ENCODE peak calls at places on chromosomes 6 and 20, in nine cellular contexts. One of them, this sample, is unnamed.

GRCh38 chr20:63522981-63523611 is 2.5 kb downstream of the PPDPF start:
- DNase-seq in stimulated activated effector memory CD8-positive, alpha-beta T cell treated with anti-CD3 and anti-CD28 coated beads, Interleukin-12 subunit alpha, Interleukin-12 subunit beta, amount 100 ng/mL, for 72 hours: peak
- DNase-seq in T1000: no peak
- DNase-seq in K562: no peak
- DNase-seq in NCI-H226: no peak
- DNase-seq in globus pallidus: no peak
- DNase-seq in SK-N-SH: no peak
- DNase-seq in Right ventricle myocardium inferior: peak
- DNase-seq in naive thymus-derived CD8-positive, alpha-beta T cell: no peak
- DNase-seq in this sample: peak

GRCh38 chr20:30921286-30922071 is 336.0 kb upstream of the DEFB115 start:
- DNase-seq in stimulated activated effector memory CD8-positive, alpha-beta T cell treated with anti-CD3 and anti-CD28 coated beads, Interleukin-12 subunit alpha, Interleukin-12 subunit beta, amount 100 ng/mL, for 72 hours: no peak
- DNase-seq in T1000: no peak
- DNase-seq in K562: no peak
- DNase-seq in NCI-H226: no peak
- DNase-seq in globus pallidus: no peak
- DNase-seq in SK-N-SH: no peak
- DNase-seq in Right ventricle myocardium inferior: no peak
- DNase-seq in naive thymus-derived CD8-positive, alpha-beta T cell: no peak
- DNase-seq in this sample: no peak

GRCh38 chr6:27532820-27533538 is 60.1 kb upstream of the ZNF184 start:
- DNase-seq in stimulated activated effector memory CD8-positive, alpha-beta T cell treated with anti-CD3 and anti-CD28 coated beads, Interleukin-12 subunit alpha, Interleukin-12 subunit beta, amount 100 ng/mL, for 72 hours: no peak
- DNase-seq in T1000: no peak
- DNase-seq in K562: no peak
- DNase-seq in NCI-H226: peak
- DNase-seq in globus pallidus: no peak
- DNase-seq in SK-N-SH: no peak
- DNase-seq in Right ventricle myocardium inferior: no peak
- DNase-seq in naive thymus-derived CD8-positive, alpha-beta T cell: no peak
- DNase-seq in this sample: no peak

GRCh38 chr6:36139431-36139830 is 9.1 kb downstream of the MAPK13 start:
- DNase-seq in stimulated activated effector memory CD8-positive, alpha-beta T cell treated with anti-CD3 and anti-CD28 coated beads, Interleukin-12 subunit alpha, Interleukin-12 subunit beta, amount 100 ng/mL, for 72 hours: no peak
- DNase-seq in T1000: no peak
- DNase-seq in K562: peak
- DNase-seq in NCI-H226: no peak
- DNase-seq in globus pallidus: no peak
- DNase-seq in SK-N-SH: peak
- DNase-seq in Right ventricle myocardium inferior: no peak
- DNase-seq in naive thymus-derived CD8-positive, alpha-beta T cell: no peak
- DNase-seq in this sample: no peak

GRCh38 chr6:111712398-111712797 is 106.7 kb upstream of the TRAF3IP2 start:
- DNase-seq in stimulated activated effector memory CD8-positive, alpha-beta T cell treated with anti-CD3 and anti-CD28 coated beads, Interleukin-12 subunit alpha, Interleukin-12 subunit beta, amount 100 ng/mL, for 72 hours: no peak
- DNase-seq in T1000: no peak
- DNase-seq in K562: no peak
- DNase-seq in NCI-H226: peak
- DNase-seq in globus pallidus: no peak
- DNase-seq in SK-N-SH: no peak
- DNase-seq in Right ventricle myocardium inferior: no peak
- DNase-seq in naive thymus-derived CD8-positive, alpha-beta T cell: no peak
- DNase-seq in this sample: no peak

GRCh38 chr20:49268600-49269365 is 9.1 kb downstream of the ZNFX1 start:
- DNase-seq in stimulated activated effector memory CD8-positive, alpha-beta T cell treated with anti-CD3 and anti-CD28 coated beads, Interleukin-12 subunit alpha, Interleukin-12 subunit beta, amount 100 ng/mL, for 72 hours: no peak
- DNase-seq in T1000: no peak
- DNase-seq in K562: no peak
- DNase-seq in NCI-H226: no peak
- DNase-seq in globus pallidus: no peak
- DNase-seq in SK-N-SH: no peak
- DNase-seq in Right ventricle myocardium inferior: no peak
- DNase-seq in naive thymus-derived CD8-positive, alpha-beta T cell: no peak
- DNase-seq in this sample: no peak

GRCh38 chr6:72422126-72422680 is 199.7 kb upstream of the KCNQ5 start:
- DNase-seq in stimulated activated effector memory CD8-positive, alpha-beta T cell treated with anti-CD3 and anti-CD28 coated beads, Interleukin-12 subunit alpha, Interleukin-12 subunit beta, amount 100 ng/mL, for 72 hours: no peak
- DNase-seq in T1000: peak
- DNase-seq in K562: no peak
- DNase-seq in NCI-H226: peak
- DNase-seq in globus pallidus: no peak
- DNase-seq in SK-N-SH: no peak
- DNase-seq in Right ventricle myocardium inferior: no peak
- DNase-seq in naive thymus-derived CD8-positive, alpha-beta T cell: no peak
- DNase-seq in this sample: no peak

GRCh38 chr20:32521780-32522524 is 63.2 kb downstream of the NOL4L start:
- DNase-seq in stimulated activated effector memory CD8-positive, alpha-beta T cell treated with anti-CD3 and anti-CD28 coated beads, Interleukin-12 subunit alpha, Interleukin-12 subunit beta, amount 100 ng/mL, for 72 hours: peak
- DNase-seq in T1000: no peak
- DNase-seq in K562: peak
- DNase-seq in NCI-H226: peak
- DNase-seq in globus pallidus: peak
- DNase-seq in SK-N-SH: peak
- DNase-seq in Right ventricle myocardium inferior: no peak
- DNase-seq in naive thymus-derived CD8-positive, alpha-beta T cell: peak
- DNase-seq in this sample: peak

GRCh38 chr6:47200536-47201334 is 109.0 kb downstream of the TNFRSF21 start:
- DNase-seq in stimulated activated effector memory CD8-positive, alpha-beta T cell treated with anti-CD3 and anti-CD28 coated beads, Interleukin-12 subunit alpha, Interleukin-12 subunit beta, amount 100 ng/mL, for 72 hours: no peak
- DNase-seq in T1000: no peak
- DNase-seq in K562: no peak
- DNase-seq in NCI-H226: no peak
- DNase-seq in globus pallidus: no peak
- DNase-seq in SK-N-SH: no peak
- DNase-seq in Right ventricle myocardium inferior: no peak
- DNase-seq in naive thymus-derived CD8-positive, alpha-beta T cell: no peak
- DNase-seq in this sample: no peak

GRCh38 chr6:158287047-158287446 is 25.2 kb upstream of the TULP4 start:
- DNase-seq in stimulated activated effector memory CD8-positive, alpha-beta T cell treated with anti-CD3 and anti-CD28 coated beads, Interleukin-12 subunit alpha, Interleukin-12 subunit beta, amount 100 ng/mL, for 72 hours: no peak
- DNase-seq in T1000: no peak
- DNase-seq in K562: no peak
- DNase-seq in NCI-H226: no peak
- DNase-seq in globus pallidus: no peak
- DNase-seq in SK-N-SH: no peak
- DNase-seq in Right ventricle myocardium inferior: no peak
- DNase-seq in naive thymus-derived CD8-positive, alpha-beta T cell: no peak
- DNase-seq in this sample: no peak

GRCh38 chr6:33344771-33345697 is 27.5 kb upstream of the ZBTB22 start:
- DNase-seq in stimulated activated effector memory CD8-positive, alpha-beta T cell treated with anti-CD3 and anti-CD28 coated beads, Interleukin-12 subunit alpha, Interleukin-12 subunit beta, amount 100 ng/mL, for 72 hours: peak
- DNase-seq in T1000: peak
- DNase-seq in K562: peak
- DNase-seq in NCI-H226: peak
- DNase-seq in globus pallidus: peak
- DNase-seq in SK-N-SH: peak
- DNase-seq in Right ventricle myocardium inferior: no peak
- DNase-seq in naive thymus-derived CD8-positive, alpha-beta T cell: peak
- DNase-seq in this sample: peak

GRCh38 chr6:157068691-157069228 is 254.6 kb downstream of the TMEM242 start:
- DNase-seq in stimulated activated effector memory CD8-positive, alpha-beta T cell treated with anti-CD3 and anti-CD28 coated beads, Interleukin-12 subunit alpha, Interleukin-12 subunit beta, amount 100 ng/mL, for 72 hours: no peak
- DNase-seq in T1000: no peak
- DNase-seq in K562: no peak
- DNase-seq in NCI-H226: peak
- DNase-seq in globus pallidus: no peak
- DNase-seq in SK-N-SH: no peak
- DNase-seq in Right ventricle myocardium inferior: no peak
- DNase-seq in naive thymus-derived CD8-positive, alpha-beta T cell: no peak
- DNase-seq in this sample: no peak

GRCh38 chr6:119350202-119351004 is 842 bp upstream of the MAN1A1 start:
- DNase-seq in stimulated activated effector memory CD8-positive, alpha-beta T cell treated with anti-CD3 and anti-CD28 coated beads, Interleukin-12 subunit alpha, Interleukin-12 subunit beta, amount 100 ng/mL, for 72 hours: no peak
- DNase-seq in T1000: peak
- DNase-seq in K562: no peak
- DNase-seq in NCI-H226: peak
- DNase-seq in globus pallidus: no peak
- DNase-seq in SK-N-SH: peak
- DNase-seq in Right ventricle myocardium inferior: no peak
- DNase-seq in naive thymus-derived CD8-positive, alpha-beta T cell: peak
- DNase-seq in this sample: no peak

GRCh38 chr20:47397652-47398301 is 41.3 kb upstream of the ZMYND8 start:
- DNase-seq in stimulated activated effector memory CD8-positive, alpha-beta T cell treated with anti-CD3 and anti-CD28 coated beads, Interleukin-12 subunit alpha, Interleukin-12 subunit beta, amount 100 ng/mL, for 72 hours: no peak
- DNase-seq in T1000: no peak
- DNase-seq in K562: no peak
- DNase-seq in NCI-H226: no peak
- DNase-seq in globus pallidus: no peak
- DNase-seq in SK-N-SH: no peak
- DNase-seq in Right ventricle myocardium inferior: no peak
- DNase-seq in naive thymus-derived CD8-positive, alpha-beta T cell: no peak
- DNase-seq in this sample: peak

GRCh38 chr6:2524090-2524489 is 226.6 kb downstream of the MYLK4 start:
- DNase-seq in stimulated activated effector memory CD8-positive, alpha-beta T cell treated with anti-CD3 and anti-CD28 coated beads, Interleukin-12 subunit alpha, Interleukin-12 subunit beta, amount 100 ng/mL, for 72 hours: no peak
- DNase-seq in T1000: no peak
- DNase-seq in K562: no peak
- DNase-seq in NCI-H226: no peak
- DNase-seq in globus pallidus: no peak
- DNase-seq in SK-N-SH: no peak
- DNase-seq in Right ventricle myocardium inferior: no peak
- DNase-seq in naive thymus-derived CD8-positive, alpha-beta T cell: no peak
- DNase-seq in this sample: no peak

GRCh38 chr20:58021481-58021880 is 207.0 kb downstream of the ANKRD60 start:
- DNase-seq in stimulated activated effector memory CD8-positive, alpha-beta T cell treated with anti-CD3 and anti-CD28 coated beads, Interleukin-12 subunit alpha, Interleukin-12 subunit beta, amount 100 ng/mL, for 72 hours: no peak
- DNase-seq in T1000: no peak
- DNase-seq in K562: peak
- DNase-seq in NCI-H226: no peak
- DNase-seq in globus pallidus: no peak
- DNase-seq in SK-N-SH: peak
- DNase-seq in Right ventricle myocardium inferior: peak
- DNase-seq in naive thymus-derived CD8-positive, alpha-beta T cell: no peak
- DNase-seq in this sample: no peak

GRCh38 chr6:116472710-116473109 is 11.5 kb downstream of the CALHM6 start:
- DNase-seq in stimulated activated effector memory CD8-positive, alpha-beta T cell treated with anti-CD3 and anti-CD28 coated beads, Interleukin-12 subunit alpha, Interleukin-12 subunit beta, amount 100 ng/mL, for 72 hours: no peak
- DNase-seq in T1000: no peak
- DNase-seq in K562: no peak
- DNase-seq in NCI-H226: no peak
- DNase-seq in globus pallidus: no peak
- DNase-seq in SK-N-SH: no peak
- DNase-seq in Right ventricle myocardium inferior: no peak
- DNase-seq in naive thymus-derived CD8-positive, alpha-beta T cell: no peak
- DNase-seq in this sample: no peak

GRCh38 chr6:97437087-97437486 is 154.1 kb upstream of the MMS22L start:
- DNase-seq in stimulated activated effector memory CD8-positive, alpha-beta T cell treated with anti-CD3 and anti-CD28 coated beads, Interleukin-12 subunit alpha, Interleukin-12 subunit beta, amount 100 ng/mL, for 72 hours: no peak
- DNase-seq in T1000: no peak
- DNase-seq in K562: peak
- DNase-seq in NCI-H226: peak
- DNase-seq in globus pallidus: peak
- DNase-seq in SK-N-SH: peak
- DNase-seq in Right ventricle myocardium inferior: no peak
- DNase-seq in naive thymus-derived CD8-positive, alpha-beta T cell: no peak
- DNase-seq in this sample: no peak

GRCh38 chr20:19254086-19254821 is 41.8 kb downstream of the SLC24A3 start:
- DNase-seq in stimulated activated effector memory CD8-positive, alpha-beta T cell treated with anti-CD3 and anti-CD28 coated beads, Interleukin-12 subunit alpha, Interleukin-12 subunit beta, amount 100 ng/mL, for 72 hours: no peak
- DNase-seq in T1000: no peak
- DNase-seq in K562: no peak
- DNase-seq in NCI-H226: no peak
- DNase-seq in globus pallidus: no peak
- DNase-seq in SK-N-SH: no peak
- DNase-seq in Right ventricle myocardium inferior: no peak
- DNase-seq in naive thymus-derived CD8-positive, alpha-beta T cell: no peak
- DNase-seq in this sample: no peak

GRCh38 chr6:87154641-87155271 is 609 bp upstream of the ZNF292 start:
- DNase-seq in stimulated activated effector memory CD8-positive, alpha-beta T cell treated with anti-CD3 and anti-CD28 coated beads, Interleukin-12 subunit alpha, Interleukin-12 subunit beta, amount 100 ng/mL, for 72 hours: no peak
- DNase-seq in T1000: no peak
- DNase-seq in K562: peak
- DNase-seq in NCI-H226: peak
- DNase-seq in globus pallidus: no peak
- DNase-seq in SK-N-SH: peak
- DNase-seq in Right ventricle myocardium inferior: no peak
- DNase-seq in naive thymus-derived CD8-positive, alpha-beta T cell: peak
- DNase-seq in this sample: no peak

GRCh38 chr6:170365581-170365980 is 59.0 kb downstream of the FAM120B start:
- DNase-seq in stimulated activated effector memory CD8-positive, alpha-beta T cell treated with anti-CD3 and anti-CD28 coated beads, Interleukin-12 subunit alpha, Interleukin-12 subunit beta, amount 100 ng/mL, for 72 hours: no peak
- DNase-seq in T1000: no peak
- DNase-seq in K562: no peak
- DNase-seq in NCI-H226: no peak
- DNase-seq in globus pallidus: no peak
- DNase-seq in SK-N-SH: peak
- DNase-seq in Right ventricle myocardium inferior: no peak
- DNase-seq in naive thymus-derived CD8-positive, alpha-beta T cell: no peak
- DNase-seq in this sample: no peak